ENCODE peak calls at places on chromosomes 16 and 17, in eight cellular contexts. R is neural progenitor cell; G is GM12878; W is cardiac muscle cell; B is psoas muscle; M is hepatocyte; P is CD4-positive, CD25-positive, alpha-beta regulatory T cell; E is GM23338. U is an unnamed sample. For H3K4me1, the result is how much of the 10 kb centered on the place peaks cover.

GRCh38 chr17:75914643-75915265 is 10.1 kb upstream of the MRPL38 start:
- DNase-seq in E (peak), B (no peak), R (no peak), W (no peak), G (no peak), M (no peak), P (no peak), U (no peak)

GRCh38 chr17:38601539-38602351 is 4.0 kb downstream of the SRCIN1 start:
- DNase-seq in M (peak), R (peak), G (no peak), B (no peak), E (peak), W (peak), P (no peak), U (no peak)

GRCh38 chr17:49505854-49506253 is 10.8 kb downstream of the NGFR start:
- DNase-seq in G (no peak), M (no peak), P (no peak), R (no peak), B (peak), W (peak), E (peak), U (no peak)

GRCh38 chr16:89842471-89843408 is 14.5 kb downstream of the SPIRE2 start:
- DNase-seq in R (no peak), W (peak), M (no peak), P (no peak), G (no peak), E (no peak), B (no peak), U (no peak)

GRCh38 chr16:16036359-16036792 is 87.0 kb downstream of the ABCC1 start:
- DNase-seq in R (peak), B (no peak), M (no peak), G (no peak), E (no peak), P (no peak), W (no peak), U (no peak)

GRCh38 chr16:49664221-49665215 is 191.4 kb downstream of the ZNF423 start:
- DNase-seq in G (no peak), P (no peak), E (no peak), W (peak), R (no peak), B (peak), M (peak), U (no peak)

GRCh38 chr16:53566568-53566967 is 63.6 kb upstream of the AKTIP start:
- DNase-seq in M (no peak), E (no peak), P (no peak), B (no peak), W (no peak), G (no peak), R (no peak), U (no peak)

GRCh38 chr16:2831203-2831602 is 1.1 kb downstream of the ZG16B start:
- DNase-seq in P (no peak), W (no peak), G (no peak), R (no peak), M (no peak), B (peak), E (no peak), U (peak)

GRCh38 chr16:57048095-57048494 is 44.3 kb upstream of the CPNE2 start:
- DNase-seq in G (no peak), W (no peak), B (no peak), M (no peak), R (no peak), E (no peak), P (no peak), U (no peak)

GRCh38 chr16:86777098-86777946 is 199.0 kb downstream of the FOXL1 start:
- DNase-seq in P (no peak), G (no peak), B (peak), R (no peak), W (no peak), M (no peak), E (no peak), U (no peak)

GRCh38 chr16:70523013-70523620 is at the start of gene COG4:
- DNase-seq in M (peak), B (peak), P (peak), G (peak), E (peak), R (peak), W (peak), U (peak)

GRCh38 chr17:45022655-45023339 is 28.6 kb downstream of the DCAKD start:
- DNase-seq in G (peak), P (no peak), R (no peak), M (no peak), W (no peak), E (no peak), B (no peak), U (no peak)

GRCh38 chr16:396605-397004 is 394 bp upstream of the NME4 start:
- DNase-seq in M (peak), E (peak), R (peak), W (peak), G (no peak), B (peak), P (no peak), U (no peak)

GRCh38 chr17:77801545-77802332 is 156.8 kb upstream of the TNRC6C start:
- DNase-seq in B (no peak), W (no peak), P (no peak), R (peak), G (no peak), E (no peak), M (no peak), U (no peak)

GRCh38 chr16:7910116-7910515 is 577.5 kb downstream of the RBFOX1 start:
- DNase-seq in E (no peak), M (no peak), R (no peak), G (no peak), P (no peak), W (no peak), B (no peak), U (no peak)

GRCh38 chr17:11461993-11462548 is 136.2 kb upstream of the DNAH9 start:
- DNase-seq in W (no peak), R (no peak), P (no peak), E (no peak), B (no peak), M (no peak), G (no peak), U (no peak)

GRCh38 chr17:62774338-62774737 is 33.8 kb downstream of the MARCHF10 start:
- DNase-seq in M (no peak), B (no peak), W (no peak), P (no peak), R (no peak), G (no peak), E (no peak), U (no peak)

GRCh38 chr16:54270711-54271110 is 15.9 kb downstream of the IRX3 start:
- DNase-seq in W (no peak), M (no peak), G (no peak), R (no peak), B (no peak), P (no peak), E (no peak), U (no peak)

GRCh38 chr17:73348018-73348823 is 36.4 kb upstream of the CDC42EP4 start:
- DNase-seq in E (peak), M (no peak), W (no peak), R (no peak), G (no peak), P (no peak), B (peak), U (peak)
- H3K27ac ChIP-seq in E (no peak), M (peak), W (no peak), R (peak), G (no peak), P (no peak), B (no peak), U (no peak)

DNA sequence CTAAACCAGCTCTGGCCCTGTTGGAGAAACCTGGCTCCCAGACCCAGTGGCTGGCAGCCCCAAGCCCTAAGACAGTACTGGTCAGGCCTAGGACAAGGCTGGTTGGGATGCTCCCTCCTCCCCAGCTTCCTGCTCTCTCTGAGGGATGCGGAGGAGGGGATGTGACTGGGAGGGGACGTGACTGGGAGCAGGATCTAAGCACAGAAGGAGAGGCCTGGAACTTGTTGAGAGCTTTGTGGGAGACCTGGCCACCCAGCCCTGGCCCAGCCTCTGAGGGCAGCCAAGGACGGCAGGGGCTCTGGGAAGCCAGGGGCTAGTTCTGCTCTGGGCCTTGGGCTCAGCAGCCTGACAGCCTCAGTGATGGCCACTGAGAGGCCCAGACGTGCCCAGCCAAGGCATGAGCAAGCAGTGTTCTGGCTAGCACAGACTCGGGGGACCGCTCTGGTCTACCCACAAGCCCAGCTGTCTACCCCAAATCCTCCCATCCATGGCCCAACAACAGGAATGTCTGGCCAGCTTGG is 22.8 kb downstream of the ATP6V0D1 start:
- DNase-seq in P (no peak), M (no peak), B (peak), G (no peak), W (peak), E (no peak), R (no peak), U (no peak)
- H3K4me1 ChIP-seq in P (under half), M (under half), B (half or more), G (under half), W (under half), E (under half), R (under half), U (under half)

GRCh38 chr16:14004031-14004718 is 66.9 kb upstream of the MRTFB start:
- DNase-seq in G (no peak), R (no peak), W (no peak), M (no peak), E (no peak), B (peak), P (no peak), U (no peak)

GRCh38 chr16:14002416-14002815 is 68.7 kb upstream of the MRTFB start:
- DNase-seq in R (no peak), W (no peak), M (no peak), B (no peak), P (no peak), E (no peak), G (no peak), U (no peak)

GRCh38 chr16:14004719-14005315 is 66.3 kb upstream of the MRTFB start:
- DNase-seq in M (no peak), P (no peak), B (peak), W (no peak), R (no peak), E (no peak), G (no peak), U (no peak)

GRCh38 chr16:14001521-14001920 is 69.6 kb upstream of the MRTFB start:
- DNase-seq in E (no peak), P (no peak), G (no peak), W (no peak), R (no peak), M (no peak), B (no peak), U (no peak)

GRCh38 chr16:14003119-14003570 is 68.0 kb upstream of the MRTFB start:
- DNase-seq in W (peak), R (peak), E (peak), M (peak), G (no peak), P (no peak), B (peak), U (peak)
- H3K27ac ChIP-seq in W (peak), R (peak), E (no peak), M (peak), G (no peak), P (no peak), B (peak), U (peak)

GRCh38 chr16:85329999-85330693 is 217.9 kb upstream of the CIBAR2 start:
- DNase-seq in P (no peak), E (no peak), W (no peak), M (no peak), R (peak), B (peak), G (no peak), U (no peak)
- H3K4me1 ChIP-seq in P (under half), E (half or more), W (under half), M (under half), R (half or more), B (under half), G (under half), U (under half)